ENCODE peak calls at places on chromosomes 5 and 9, in four cellular contexts. R is GM20000; M is activated T-cell treated with anti-CD3 and anti-CD28 coated beads, Interleukin-2, amount 50 U/mL, for 72 hours; A is Caco-2. W is an unnamed sample.

GRCh38 chr5:56440871-56441740 is 208.0 kb upstream of the ANKRD55 start:
- DNase-seq in R (no peak), M (no peak), A (peak), W (no peak)

GRCh38 chr9:21070171-21070571 is 7.6 kb downstream of the IFNB1 start:
- DNase-seq in R (no peak), M (no peak), A (peak), W (no peak)

GRCh38 chr9:133119461-133120342 is 1.3 kb downstream of the RALGDS start:
- DNase-seq in R (no peak), M (no peak), A (no peak), W (no peak)

GRCh38 chr5:136199408-136199807 is 6.4 kb upstream of the SMIM32 start:
- DNase-seq in R (no peak), M (no peak), A (no peak), W (no peak)

GRCh38 chr5:72121052-72121451 is 13.8 kb downstream of the MAP1B start:
- DNase-seq in R (no peak), M (no peak), A (no peak), W (no peak)

GRCh38 chr5:93596676-93597441 is 13.8 kb downstream of the NR2F1 start:
- DNase-seq in R (no peak), M (no peak), A (peak), W (no peak)

GRCh38 chr5:39063037-39063436 is 11.2 kb downstream of the RICTOR start:
- DNase-seq in R (no peak), M (no peak), A (no peak), W (no peak)

GRCh38 chr5:179255527-179256228 is 89.6 kb downstream of the ADAMTS2 start:
- DNase-seq in R (no peak), M (no peak), A (no peak), W (no peak)

GRCh38 chr9:135077497-135078200 is 9.8 kb upstream of the OLFM1 start:
- DNase-seq in R (no peak), M (no peak), A (peak), W (no peak)

GRCh38 chr5:82594097-82594496 is 315.9 kb upstream of the RPS23 start:
- DNase-seq in R (no peak), M (no peak), A (peak), W (no peak)

GRCh38 chr9:73863924-73864323 is 633.2 kb upstream of the RORB start:
- DNase-seq in R (no peak), M (no peak), A (no peak), W (no peak)

GRCh38 chr9:134515026-134515821 is 126.4 kb upstream of the COL5A1 start:
- DNase-seq in R (no peak), M (no peak), A (no peak), W (no peak)